ENCODE peak calls at places on chromosomes 2 and 18, in seven cellular contexts. I, D, L, Q, O, M and Z are unnamed samples.

GRCh38 chr2:77522883-77523282 is 707 bp upstream of the LRRTM4 start:
- DNase-seq in D (no peak), O (no peak), M (no peak), L (no peak), Q (no peak), I (no peak), Z (no peak)

GRCh38 chr2:58906151-58906645 is 665.1 kb upstream of the FANCL start:
- DNase-seq in M (no peak), I (no peak), O (no peak), L (no peak), Q (no peak), D (no peak), Z (no peak)

GRCh38 chr18:79680100-79680879 is 687 bp downstream of the CTDP1 start:
- DNase-seq in D (peak; percentile 58), L (peak; percentile 58), I (no peak), M (peak; percentile 39), O (peak; percentile 25), Q (peak; percentile 42), Z (no peak)

GRCh38 chr18:14944838-14945237 is 196.9 kb downstream of the ANKRD30B start:
- DNase-seq in Q (no peak), I (no peak), D (no peak), M (no peak), O (no peak), L (no peak), Z (no peak)

GRCh38 chr2:48315847-48316194 is 214.1 kb upstream of the STON1 start:
- DNase-seq in I (no peak), D (no peak), Q (no peak), M (peak; percentile 14), O (peak; percentile 58), L (peak; percentile 34), Z (no peak)

GRCh38 chr18:54822872-54823845 is 5.1 kb upstream of the RAB27B start:
- DNase-seq in I (no peak), L (no peak), O (no peak), D (peak; percentile 85), M (no peak), Q (peak; percentile 95), Z (no peak)

GRCh38 chr18:71784777-71785176 is 759.4 kb downstream of the CBLN2 start:
- DNase-seq in O (peak; percentile 9), M (no peak), Q (no peak), L (no peak), I (no peak), D (peak; percentile 18), Z (no peak)

GRCh38 chr18:74514860-74515495 is 18.8 kb downstream of the CNDP2 start:
- DNase-seq in Q (no peak), M (no peak), O (no peak), L (no peak), I (peak; percentile 44), D (no peak), Z (no peak)

GRCh38 chr2:236309669-236310029 is 45.4 kb upstream of the ASB18 start:
- DNase-seq in Q (no peak), M (peak; percentile 68), I (no peak), O (peak; percentile 28), D (peak; percentile 34), L (no peak), Z (no peak)

DNA sequence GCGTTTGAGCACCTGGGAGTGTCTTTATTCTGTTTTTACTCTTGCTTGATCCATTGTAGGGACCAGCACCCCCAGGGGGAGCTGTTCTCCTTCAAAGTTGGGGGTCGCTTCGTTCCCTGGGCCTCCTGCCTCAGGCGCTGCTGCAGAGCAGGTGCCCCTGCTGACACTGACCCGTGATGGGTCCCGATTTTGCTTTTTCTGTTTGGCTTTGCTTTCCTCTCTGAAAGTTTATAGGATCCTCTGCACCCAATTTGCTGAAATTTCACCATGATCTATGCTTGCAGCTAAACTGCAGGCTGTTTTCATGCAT is 22.9 kb upstream of the FAHD2A start:
- DNase-seq in Q (no peak), D (no peak), M (peak; percentile 29), O (peak; percentile 44), L (no peak), I (no peak), Z (no peak)
- TF ChIP-seq CTCF in Q (peak; percentile 41), D (no peak), M (no peak), O (peak; percentile 34), L (no peak), I (no peak), Z (peak; percentile 42)

GRCh38 chr18:8339958-8340357 is 269.3 kb upstream of the RAB12 start:
- DNase-seq in Q (no peak), M (no peak), I (no peak), L (no peak), D (no peak), O (no peak), Z (no peak)
- TF ChIP-seq CTCF in Q (no peak), M (no peak), I (no peak), L (no peak), D (no peak), O (no peak), Z (no peak)

GRCh38 chr2:240174496-240174895 is 34.0 kb upstream of the OTOS start:
- DNase-seq in L (no peak), I (no peak), Q (no peak), D (no peak), M (no peak), O (no peak), Z (no peak)
- TF ChIP-seq CTCF in L (no peak), I (no peak), Q (no peak), D (no peak), M (no peak), O (no peak), Z (no peak)

DNA sequence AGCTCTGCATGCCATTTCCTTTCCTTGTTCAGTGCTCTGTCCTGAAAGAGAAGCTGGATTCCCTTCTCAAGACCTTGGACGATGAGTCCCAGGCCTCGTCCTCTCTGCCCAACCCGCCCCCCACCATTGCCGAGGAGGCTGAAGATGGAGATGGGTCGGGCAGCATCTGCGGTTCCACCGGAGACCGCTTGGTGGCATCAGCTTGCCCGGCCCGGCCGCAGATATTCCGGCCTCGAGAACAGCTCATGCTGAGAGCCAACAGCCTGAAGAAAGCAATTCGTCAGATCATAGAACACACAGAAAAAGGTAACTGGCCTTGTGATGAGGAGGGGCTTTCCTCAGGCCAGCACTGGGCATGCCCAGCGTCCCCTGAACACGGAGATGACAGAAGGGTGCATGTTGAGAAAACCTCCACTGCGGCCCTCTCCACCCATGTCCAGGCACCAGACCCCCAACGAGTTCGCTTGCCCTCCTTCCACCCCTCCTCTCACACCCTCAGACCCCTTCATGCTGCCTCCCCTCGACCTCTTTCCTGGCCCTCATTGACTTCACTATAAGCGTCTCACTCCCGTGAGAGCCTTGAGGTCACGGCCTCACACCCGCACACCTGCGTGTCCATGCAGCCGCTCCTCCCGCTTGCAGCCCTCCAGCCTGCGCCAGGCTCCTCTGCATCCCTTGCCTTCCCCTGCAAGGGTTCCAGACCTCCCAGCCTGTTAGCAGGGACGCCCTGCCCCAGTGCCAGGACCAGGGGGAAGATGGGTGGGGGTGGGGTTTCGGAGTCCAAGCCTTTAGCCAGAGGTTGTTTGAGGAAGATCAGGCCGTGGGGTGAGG is 95.0 kb downstream of the DGKD start:
- DNase-seq in O (no peak), D (peak; percentile 72), Q (peak; percentile 57), M (peak; percentile 76), I (peak; percentile 66), L (no peak), Z (no peak)
- TF ChIP-seq CTCF in O (no peak), D (peak; percentile 91), Q (peak; percentile 92), M (peak; percentile 77), I (peak; percentile 69), L (no peak), Z (peak; percentile 81)

DNA sequence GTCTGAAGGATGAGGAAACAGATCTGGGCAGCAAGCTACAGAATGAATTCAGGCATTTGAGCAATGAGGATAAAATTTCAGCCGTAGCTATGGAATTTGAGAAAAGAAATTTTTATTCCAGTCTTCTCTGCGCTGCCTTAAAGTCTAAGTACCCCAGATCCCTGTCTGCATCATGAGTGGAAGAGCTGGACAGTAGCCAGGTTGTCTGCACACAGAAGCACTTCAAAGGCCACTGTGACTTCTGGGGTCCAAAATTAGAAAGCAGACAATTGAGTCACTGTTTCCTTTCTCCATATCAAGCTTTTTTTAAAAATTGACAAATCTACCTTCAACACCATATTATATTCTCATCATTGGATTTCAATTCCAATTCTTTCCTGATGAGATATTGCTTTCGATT is 787.7 kb upstream of the GCFC2 start:
- DNase-seq in O (no peak), M (no peak), D (no peak), Q (no peak), L (no peak), I (no peak), Z (no peak)
- TF ChIP-seq CTCF in O (no peak), M (no peak), D (no peak), Q (no peak), L (no peak), I (no peak), Z (no peak)

GRCh38 chr2:195490304-195490703 is 166.7 kb upstream of the SLC39A10 start:
- DNase-seq in M (no peak), I (no peak), Q (no peak), O (no peak), D (no peak), L (no peak), Z (no peak)
- TF ChIP-seq CTCF in M (no peak), I (no peak), Q (no peak), O (no peak), D (no peak), L (no peak), Z (no peak)

GRCh38 chr2:123811846-123812245 is 213.2 kb upstream of the CNTNAP5 start:
- DNase-seq in M (no peak), Q (no peak), O (no peak), I (no peak), L (no peak), D (no peak), Z (no peak)

DNA sequence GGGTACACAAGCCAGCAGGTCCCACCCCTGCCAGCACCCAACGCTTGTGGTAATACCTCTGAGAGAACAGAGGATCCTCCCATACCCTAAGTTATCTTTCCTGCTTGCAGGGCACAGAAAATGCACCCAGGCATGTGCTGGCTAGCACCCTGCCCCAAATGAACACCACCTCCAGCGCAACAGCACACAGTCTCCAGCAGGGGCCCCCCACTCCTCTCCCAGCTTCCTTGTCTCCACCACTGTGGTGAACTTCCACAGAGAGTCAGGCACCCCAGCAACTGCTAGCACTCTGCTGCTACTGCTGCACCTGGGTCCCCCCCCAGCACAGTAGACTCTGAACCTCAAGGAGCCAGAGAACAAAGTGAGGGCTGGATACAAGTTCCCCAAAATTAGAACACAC is 216.8 kb upstream of the CNTNAP5 start:
- DNase-seq in O (no peak), M (peak; percentile 18), Q (no peak), I (no peak), L (no peak), D (no peak), Z (no peak)
- TF ChIP-seq CTCF in O (no peak), M (peak; percentile 27), Q (no peak), I (no peak), L (no peak), D (no peak), Z (no peak)

GRCh38 chr2:145006957-145007672 is 487.2 kb upstream of the ZEB2 start:
- DNase-seq in Q (peak; percentile 97), D (peak; percentile 91), M (no peak), L (no peak), I (no peak), O (no peak), Z (no peak)
- TF ChIP-seq CTCF in Q (no peak), D (peak; percentile 16), M (no peak), L (no peak), I (no peak), O (no peak), Z (no peak)